ENCODE peak calls at places on chromosome 7, in four cellular contexts. K, V, X and U are unnamed samples.

GRCh38 chr7:107075863-107076574 is 31.5 kb downstream of the PRKAR2B start:
- DNase-seq in K (no peak), V (no peak), X (no peak), U (no peak)

GRCh38 chr7:47380325-47381131 is 201.4 kb downstream of the TNS3 start:
- DNase-seq in X (peak), V (no peak), K (no peak), U (peak)

GRCh38 chr7:80593869-80594587 is 44.4 kb upstream of the CD36 start:
- DNase-seq in V (peak), X (no peak), K (no peak), U (peak)

GRCh38 chr7:18573410-18574234 is 78.1 kb downstream of the HDAC9 start:
- DNase-seq in K (peak), X (no peak), V (no peak), U (no peak)

GRCh38 chr7:93249749-93250148 is 17.6 kb downstream of the VPS50 start:
- DNase-seq in K (no peak), V (peak), X (no peak), U (peak)

GRCh38 chr7:112453505-112454171 is 3.4 kb downstream of the IFRD1 start:
- DNase-seq in V (peak), K (no peak), X (no peak), U (peak)

GRCh38 chr7:50626286-50626685 is 61.1 kb upstream of the DDC start:
- DNase-seq in K (no peak), X (no peak), V (no peak), U (no peak)

GRCh38 chr7:66452165-66452564 is 176.5 kb upstream of the KCTD7 start:
- DNase-seq in K (no peak), X (no peak), V (peak), U (peak)

GRCh38 chr7:7641129-7641663 is 644 bp downstream of the UMAD1 start:
- DNase-seq in V (peak), K (no peak), X (peak), U (no peak)
- TF ChIP-seq CTCF in V (peak), K (no peak), X (no peak), U (no peak)

DNA sequence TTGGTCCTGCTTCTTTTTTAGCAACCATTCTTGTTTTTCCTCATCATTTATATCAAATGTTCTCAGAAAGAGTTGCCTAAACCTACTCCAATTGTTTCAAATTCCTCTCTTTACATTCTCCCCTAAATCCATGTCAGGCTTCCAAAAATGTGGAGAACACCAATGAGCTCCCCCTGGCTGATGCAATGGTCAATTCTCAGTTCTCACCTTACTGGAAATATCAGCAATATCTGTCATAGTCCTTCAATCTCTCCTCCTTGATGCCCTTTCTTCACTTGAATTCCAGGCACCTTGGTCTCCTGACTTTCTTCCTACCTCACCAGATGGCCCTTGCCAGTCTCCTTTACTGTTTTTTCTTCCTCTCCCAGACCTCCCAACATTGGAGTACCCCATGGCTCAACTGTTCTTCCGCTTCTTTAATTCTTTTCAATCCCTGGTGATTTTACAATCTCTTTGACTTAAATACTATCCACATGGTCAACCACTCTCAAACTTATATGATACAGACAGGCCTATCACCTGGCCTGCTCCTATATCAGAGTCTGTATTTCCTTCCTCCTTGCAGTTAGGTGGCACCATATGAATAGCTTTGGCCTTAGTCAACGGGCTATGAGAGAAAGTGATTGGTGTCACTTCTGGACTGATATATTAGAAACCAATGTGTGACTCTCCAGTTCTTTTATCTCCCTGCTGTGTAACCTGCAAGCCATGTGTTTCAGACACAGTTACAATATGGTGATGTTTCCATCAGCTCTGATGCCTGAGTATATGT is 47.4 kb upstream of the CAV2 start:
- DNase-seq in X (no peak), K (no peak), V (no peak), U (no peak)
- TF ChIP-seq CTCF in X (no peak), K (no peak), V (no peak), U (no peak)

DNA sequence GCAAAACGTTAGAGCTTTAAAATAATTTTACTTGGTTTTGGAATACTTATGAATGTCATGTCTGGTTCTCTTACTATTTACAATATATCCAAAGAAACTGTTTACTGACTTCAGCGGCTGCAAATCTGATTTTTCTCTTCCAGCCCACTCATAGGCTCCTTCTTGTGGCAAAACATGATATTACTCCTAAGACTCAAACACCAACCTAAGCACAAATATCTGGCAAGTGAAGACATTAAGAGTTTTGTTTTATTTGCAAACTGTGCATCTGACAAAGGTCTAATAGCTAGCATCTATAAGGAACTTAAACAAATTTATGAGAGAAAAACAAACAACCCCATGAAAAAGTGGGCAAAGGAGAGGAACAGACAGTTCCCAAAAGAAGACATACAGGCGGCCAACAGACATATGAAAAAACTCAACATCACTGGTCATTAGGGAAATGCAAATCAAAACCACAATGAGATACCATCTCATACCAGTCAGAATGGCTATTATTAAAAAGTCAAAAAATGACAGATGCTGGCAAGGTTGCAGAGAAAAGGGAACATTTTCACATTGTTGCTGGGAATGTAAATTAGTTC is 20.3 kb upstream of the GJC3 start:
- DNase-seq in V (peak), X (no peak), K (no peak), U (peak)
- TF ChIP-seq CTCF in V (peak), X (peak), K (no peak), U (peak)

DNA sequence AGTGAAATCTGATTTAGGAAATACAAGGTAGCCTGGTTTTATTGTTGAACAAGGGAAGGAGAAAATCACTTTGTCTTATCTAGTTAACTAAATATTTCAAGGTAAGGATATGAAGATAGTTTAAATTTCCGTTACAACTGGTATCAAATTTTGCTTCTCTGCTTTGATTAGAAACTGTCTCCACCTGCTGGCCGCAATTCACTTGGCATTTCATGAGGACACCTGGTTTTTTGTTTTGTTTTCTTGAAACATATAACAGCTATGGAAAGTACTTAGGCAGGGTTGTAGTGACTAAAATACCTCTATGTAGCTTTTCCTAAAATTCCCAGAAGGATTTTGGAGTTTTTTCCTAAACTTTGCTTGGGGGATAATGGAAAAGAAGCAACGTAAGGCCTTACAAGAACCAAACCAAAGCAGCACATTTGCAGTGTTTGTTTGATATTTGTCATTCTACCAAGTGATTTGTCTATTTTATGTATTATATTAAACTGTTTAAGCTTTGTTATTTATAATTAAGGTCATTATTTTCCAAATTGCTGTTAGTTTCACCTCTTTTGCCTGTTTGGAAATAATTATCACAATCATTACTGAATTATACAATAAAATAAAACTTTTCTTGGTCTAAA is 73.6 kb downstream of the AHCYL2 start:
- DNase-seq in X (peak), V (peak), K (peak), U (peak)
- TF ChIP-seq CTCF in X (peak), V (peak), K (peak), U (peak)

GRCh38 chr7:123594813-123595241 is 6.8 kb upstream of the ASB15 start:
- DNase-seq in X (peak), K (peak), V (no peak), U (peak)
- TF ChIP-seq CTCF in X (no peak), K (no peak), V (no peak), U (no peak)

GRCh38 chr7:77458786-77459185 is 42.6 kb upstream of the GSAP start:
- DNase-seq in X (no peak), V (no peak), K (no peak), U (no peak)

GRCh38 chr7:77459311-77459726 is 43.2 kb upstream of the GSAP start:
- DNase-seq in K (no peak), V (no peak), X (no peak), U (no peak)

GRCh38 chr7:77461246-77461645 is 45.1 kb upstream of the GSAP start:
- DNase-seq in X (no peak), K (no peak), V (no peak), U (no peak)

GRCh38 chr7:77461842-77462241 is 45.7 kb upstream of the GSAP start:
- DNase-seq in X (no peak), K (no peak), V (no peak), U (no peak)

DNA sequence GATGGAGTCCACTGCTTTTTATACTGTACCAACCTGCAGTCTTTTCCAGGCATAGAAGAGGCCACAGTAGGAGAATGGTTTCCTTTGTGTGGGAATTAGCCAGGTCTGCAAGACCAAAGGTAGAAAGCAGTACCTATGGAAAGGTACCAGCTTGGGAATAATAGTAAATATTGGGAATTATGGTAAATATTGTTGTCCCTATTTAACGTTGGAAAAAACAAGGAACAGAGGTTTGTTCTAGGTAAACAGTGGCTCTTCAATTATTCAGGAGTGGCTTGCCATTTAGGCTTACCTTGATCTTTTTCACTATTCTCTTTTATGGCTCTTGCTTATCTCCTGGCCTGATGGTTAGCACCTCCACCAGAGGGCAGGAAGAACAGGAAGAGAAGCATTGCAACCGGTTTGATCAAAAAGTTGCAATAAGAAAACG is 43.9 kb upstream of the GSAP start:
- DNase-seq in K (no peak), X (peak), V (no peak), U (no peak)
- TF ChIP-seq CTCF in K (no peak), X (peak), V (no peak), U (peak)